ENCODE peak calls at places on chromosomes 7 and 10, in five cellular contexts. One of them, this sample, is unnamed.

GRCh38 chr10:69179089-69179742 is 818 bp upstream of the SUPV3L1 start:
- DNase-seq in sigmoid colon: no peak
- DNase-seq in K562: peak; percentile 71
- DNase-seq in SK-N-SH: peak; percentile 57
- DNase-seq in transverse colon: peak; percentile 14
- DNase-seq in this sample: no peak

GRCh38 chr10:36324831-36325230 is 682.7 kb upstream of the FZD8 start:
- DNase-seq in sigmoid colon: no peak
- DNase-seq in K562: no peak
- DNase-seq in SK-N-SH: no peak
- DNase-seq in transverse colon: no peak
- DNase-seq in this sample: no peak

GRCh38 chr7:130936202-130936931 is 202.4 kb upstream of the KLF14 start:
- DNase-seq in sigmoid colon: no peak
- DNase-seq in K562: no peak
- DNase-seq in SK-N-SH: no peak
- DNase-seq in transverse colon: no peak
- DNase-seq in this sample: no peak

GRCh38 chr7:42372498-42372897 is 135.5 kb upstream of the GLI3 start:
- DNase-seq in sigmoid colon: no peak
- DNase-seq in K562: no peak
- DNase-seq in SK-N-SH: no peak
- DNase-seq in transverse colon: no peak
- DNase-seq in this sample: no peak

GRCh38 chr7:36589391-36589790 is 134.9 kb downstream of the AOAH start:
- DNase-seq in sigmoid colon: no peak
- DNase-seq in K562: no peak
- DNase-seq in SK-N-SH: no peak
- DNase-seq in transverse colon: no peak
- DNase-seq in this sample: no peak

GRCh38 chr7:75727881-75728592 is 10.7 kb downstream of the HIP1 start:
- DNase-seq in sigmoid colon: no peak
- DNase-seq in K562: no peak
- DNase-seq in SK-N-SH: no peak
- DNase-seq in transverse colon: peak; percentile 91
- DNase-seq in this sample: no peak

GRCh38 chr10:96118604-96119450 is 11.3 kb upstream of the ZNF518A start:
- DNase-seq in sigmoid colon: no peak
- DNase-seq in K562: no peak
- DNase-seq in SK-N-SH: no peak
- DNase-seq in transverse colon: peak; percentile 33
- DNase-seq in this sample: no peak

GRCh38 chr7:135664046-135664589 is 1.8 kb downstream of the STMP1 start:
- DNase-seq in sigmoid colon: no peak
- DNase-seq in K562: peak; percentile 70
- DNase-seq in SK-N-SH: no peak
- DNase-seq in transverse colon: no peak
- DNase-seq in this sample: no peak

GRCh38 chr10:104040862-104041789 is 44.6 kb downstream of the COL17A1 start:
- DNase-seq in sigmoid colon: no peak
- DNase-seq in K562: no peak
- DNase-seq in SK-N-SH: no peak
- DNase-seq in transverse colon: no peak
- DNase-seq in this sample: no peak

GRCh38 chr10:117499248-117500105 is 43.1 kb upstream of the EMX2 start:
- DNase-seq in sigmoid colon: peak; percentile 50
- DNase-seq in K562: no peak
- DNase-seq in SK-N-SH: no peak
- DNase-seq in transverse colon: no peak
- DNase-seq in this sample: no peak

GRCh38 chr7:138097064-138097741 is 20.9 kb downstream of the AKR1D1 start:
- DNase-seq in sigmoid colon: no peak
- DNase-seq in K562: peak; percentile 60
- DNase-seq in SK-N-SH: peak; percentile 44
- DNase-seq in transverse colon: peak; percentile 45
- DNase-seq in this sample: no peak

GRCh38 chr7:149736478-149737360 is 36.7 kb downstream of the ZNF467 start:
- DNase-seq in sigmoid colon: peak; percentile 55
- DNase-seq in K562: no peak
- DNase-seq in SK-N-SH: peak; percentile 58
- DNase-seq in transverse colon: no peak
- DNase-seq in this sample: no peak

GRCh38 chr7:36387437-36388345 is 2.0 kb upstream of the ANLN start:
- DNase-seq in sigmoid colon: no peak
- DNase-seq in K562: no peak
- DNase-seq in SK-N-SH: no peak
- DNase-seq in transverse colon: no peak
- DNase-seq in this sample: no peak

GRCh38 chr10:91201213-91201996 is 19.1 kb upstream of the PCGF5 start:
- DNase-seq in sigmoid colon: no peak
- DNase-seq in K562: no peak
- DNase-seq in SK-N-SH: no peak
- DNase-seq in transverse colon: no peak
- DNase-seq in this sample: no peak

GRCh38 chr10:51876979-51877378 is 177.6 kb upstream of the CSTF2T start:
- DNase-seq in sigmoid colon: no peak
- DNase-seq in K562: no peak
- DNase-seq in SK-N-SH: no peak
- DNase-seq in transverse colon: no peak
- DNase-seq in this sample: no peak

GRCh38 chr10:89813546-89813945 is 112.2 kb downstream of the KIF20B start:
- DNase-seq in sigmoid colon: no peak
- DNase-seq in K562: no peak
- DNase-seq in SK-N-SH: no peak
- DNase-seq in transverse colon: no peak
- DNase-seq in this sample: no peak

GRCh38 chr7:77217474-77218185 is 18.0 kb upstream of the FGL2 start:
- DNase-seq in sigmoid colon: no peak
- DNase-seq in K562: no peak
- DNase-seq in SK-N-SH: no peak
- DNase-seq in transverse colon: no peak
- DNase-seq in this sample: no peak

GRCh38 chr7:30548762-30549344 is 44.2 kb upstream of the GGCT start:
- DNase-seq in sigmoid colon: peak; percentile 71
- DNase-seq in K562: peak; percentile 75
- DNase-seq in SK-N-SH: peak; percentile 77
- DNase-seq in transverse colon: peak; percentile 71
- DNase-seq in this sample: peak; percentile 75

GRCh38 chr7:134992626-134993179 is 6.4 kb downstream of the AGBL3 start:
- DNase-seq in sigmoid colon: no peak
- DNase-seq in K562: no peak
- DNase-seq in SK-N-SH: no peak
- DNase-seq in transverse colon: no peak
- DNase-seq in this sample: no peak

GRCh38 chr10:70137927-70138883 is 5.6 kb upstream of the AIFM2 start:
- DNase-seq in sigmoid colon: peak; percentile 49
- DNase-seq in K562: no peak
- DNase-seq in SK-N-SH: no peak
- DNase-seq in transverse colon: peak; percentile 72
- DNase-seq in this sample: no peak

GRCh38 chr10:95788830-95789229 is 32.9 kb downstream of the ENTPD1 start:
- DNase-seq in sigmoid colon: no peak
- DNase-seq in K562: no peak
- DNase-seq in SK-N-SH: no peak
- DNase-seq in transverse colon: no peak
- DNase-seq in this sample: no peak

GRCh38 chr10:70193391-70193844 is 23.1 kb upstream of the SAR1A start:
- DNase-seq in sigmoid colon: no peak
- DNase-seq in K562: peak; percentile 36
- DNase-seq in SK-N-SH: no peak
- DNase-seq in transverse colon: no peak
- DNase-seq in this sample: no peak

GRCh38 chr7:27164381-27165088 is 802 bp downstream of the HOXA9 start:
- DNase-seq in sigmoid colon: peak; percentile 87
- DNase-seq in K562: peak; percentile 14
- DNase-seq in SK-N-SH: no peak
- DNase-seq in transverse colon: no peak
- DNase-seq in this sample: no peak

GRCh38 chr7:9846902-9847301 is 1126.8 kb upstream of the PHF14 start:
- DNase-seq in sigmoid colon: no peak
- DNase-seq in K562: no peak
- DNase-seq in SK-N-SH: no peak
- DNase-seq in transverse colon: no peak
- DNase-seq in this sample: no peak

GRCh38 chr10:19956633-19957032 is 140.4 kb downstream of the PLXDC2 start:
- DNase-seq in sigmoid colon: no peak
- DNase-seq in K562: no peak
- DNase-seq in SK-N-SH: no peak
- DNase-seq in transverse colon: no peak
- DNase-seq in this sample: no peak

GRCh38 chr7:106774768-106775551 is 90.1 kb upstream of the PIK3CG start:
- DNase-seq in sigmoid colon: no peak
- DNase-seq in K562: peak; percentile 100
- DNase-seq in SK-N-SH: no peak
- DNase-seq in transverse colon: no peak
- DNase-seq in this sample: no peak

GRCh38 chr10:90695915-90696676 is 161.7 kb downstream of the HTR7 start:
- DNase-seq in sigmoid colon: no peak
- DNase-seq in K562: no peak
- DNase-seq in SK-N-SH: no peak
- DNase-seq in transverse colon: no peak
- DNase-seq in this sample: no peak

GRCh38 chr7:41955475-41956243 is 252.8 kb upstream of the INHBA start:
- DNase-seq in sigmoid colon: peak; percentile 99
- DNase-seq in K562: peak; percentile 38
- DNase-seq in SK-N-SH: no peak
- DNase-seq in transverse colon: peak; percentile 83
- DNase-seq in this sample: peak; percentile 80

GRCh38 chr10:80671847-80672246 is 134.1 kb downstream of the SH2D4B start:
- DNase-seq in sigmoid colon: no peak
- DNase-seq in K562: no peak
- DNase-seq in SK-N-SH: no peak
- DNase-seq in transverse colon: no peak
- DNase-seq in this sample: no peak

DNA sequence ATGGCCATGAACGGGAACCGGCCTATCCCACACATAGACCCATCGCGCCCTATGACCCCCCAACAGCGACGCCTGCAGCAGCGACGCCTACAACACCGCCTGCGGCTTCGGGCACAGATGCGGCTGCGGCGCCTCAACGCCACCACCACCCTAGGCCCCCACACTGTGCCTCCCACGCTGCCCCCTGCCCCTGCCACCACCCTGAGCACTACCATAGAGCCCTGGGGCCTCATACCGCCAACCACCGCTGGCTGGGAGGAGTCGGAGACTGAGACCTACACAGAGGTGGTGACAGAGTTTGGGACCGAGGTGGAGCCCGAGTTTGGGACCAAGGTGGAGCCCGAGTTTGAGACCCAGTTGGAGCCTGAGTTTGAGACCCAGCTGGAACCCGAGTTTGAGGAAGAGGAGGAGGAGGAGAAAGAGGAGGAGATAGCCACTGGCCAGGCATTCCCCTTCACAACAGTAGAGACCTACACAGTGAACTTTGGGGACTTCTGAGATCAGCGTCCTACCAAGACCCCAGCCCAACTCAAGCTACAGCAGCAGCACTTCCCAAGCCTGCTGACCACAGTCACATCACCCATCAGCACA is 9.5 kb downstream of the POLD2 start:
- DNase-seq in sigmoid colon: no peak
- DNase-seq in K562: no peak
- DNase-seq in SK-N-SH: no peak
- DNase-seq in transverse colon: no peak
- DNase-seq in this sample: no peak
- H3K36me3 ChIP-seq in sigmoid colon: peaks cover 8% of the 10 kb centered on the region
- H3K36me3 ChIP-seq in K562: peaks cover 45% of the 10 kb centered on the region
- H3K36me3 ChIP-seq in SK-N-SH: peaks cover 83% of the 10 kb centered on the region
- H3K36me3 ChIP-seq in transverse colon: no peaks in the 10 kb centered on the region
- H3K36me3 ChIP-seq in this sample: no peaks in the 10 kb centered on the region

GRCh38 chr10:30756151-30756550 is 126.6 kb upstream of the LYZL2 start:
- DNase-seq in sigmoid colon: no peak
- DNase-seq in K562: no peak
- DNase-seq in SK-N-SH: no peak
- DNase-seq in transverse colon: no peak
- DNase-seq in this sample: no peak

GRCh38 chr10:30759423-30759822 is 129.9 kb upstream of the LYZL2 start:
- DNase-seq in sigmoid colon: no peak
- DNase-seq in K562: no peak
- DNase-seq in SK-N-SH: no peak
- DNase-seq in transverse colon: no peak
- DNase-seq in this sample: no peak

GRCh38 chr10:30758341-30758740 is 128.8 kb upstream of the LYZL2 start:
- DNase-seq in sigmoid colon: no peak
- DNase-seq in K562: no peak
- DNase-seq in SK-N-SH: no peak
- DNase-seq in transverse colon: no peak
- DNase-seq in this sample: no peak

GRCh38 chr10:30755474-30755873 is 125.9 kb upstream of the LYZL2 start:
- DNase-seq in sigmoid colon: no peak
- DNase-seq in K562: no peak
- DNase-seq in SK-N-SH: no peak
- DNase-seq in transverse colon: no peak
- DNase-seq in this sample: no peak

GRCh38 chr10:30756896-30757295 is 127.3 kb upstream of the LYZL2 start:
- DNase-seq in sigmoid colon: no peak
- DNase-seq in K562: no peak
- DNase-seq in SK-N-SH: no peak
- DNase-seq in transverse colon: no peak
- DNase-seq in this sample: no peak
- TF ChIP-seq EP300 in sigmoid colon: no peak
- TF ChIP-seq EP300 in K562: no peak
- TF ChIP-seq EP300 in SK-N-SH: no peak
- TF ChIP-seq EP300 in transverse colon: no peak
- TF ChIP-seq EP300 in this sample: no peak

DNA sequence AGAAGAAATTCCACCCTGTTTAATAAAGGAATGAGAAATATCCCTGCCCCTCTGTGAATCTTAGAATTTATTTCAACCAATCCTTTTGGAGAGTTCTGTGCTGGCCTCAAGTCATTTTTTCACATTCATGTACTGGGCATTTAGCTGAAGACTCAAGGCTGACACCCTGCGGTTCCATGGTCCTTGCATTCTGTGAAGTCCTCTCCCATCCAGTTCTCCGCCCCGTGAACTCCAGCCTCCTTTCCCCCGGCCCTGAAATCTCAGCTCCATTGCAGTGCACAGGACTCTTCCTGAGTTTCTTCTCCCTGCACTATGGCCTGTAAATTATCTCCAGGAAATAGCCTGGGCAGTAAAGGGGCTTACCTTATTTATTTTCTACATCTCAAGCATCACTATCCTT is 183.0 kb upstream of the KCND2 start:
- DNase-seq in sigmoid colon: no peak
- DNase-seq in K562: peak; percentile 76
- DNase-seq in SK-N-SH: peak; percentile 3
- DNase-seq in transverse colon: no peak
- DNase-seq in this sample: no peak
- TF ChIP-seq CTCF in sigmoid colon: no peak
- TF ChIP-seq CTCF in K562: peak; percentile 72
- TF ChIP-seq CTCF in SK-N-SH: peak; percentile 45
- TF ChIP-seq CTCF in transverse colon: no peak
- TF ChIP-seq CTCF in this sample: no peak

DNA sequence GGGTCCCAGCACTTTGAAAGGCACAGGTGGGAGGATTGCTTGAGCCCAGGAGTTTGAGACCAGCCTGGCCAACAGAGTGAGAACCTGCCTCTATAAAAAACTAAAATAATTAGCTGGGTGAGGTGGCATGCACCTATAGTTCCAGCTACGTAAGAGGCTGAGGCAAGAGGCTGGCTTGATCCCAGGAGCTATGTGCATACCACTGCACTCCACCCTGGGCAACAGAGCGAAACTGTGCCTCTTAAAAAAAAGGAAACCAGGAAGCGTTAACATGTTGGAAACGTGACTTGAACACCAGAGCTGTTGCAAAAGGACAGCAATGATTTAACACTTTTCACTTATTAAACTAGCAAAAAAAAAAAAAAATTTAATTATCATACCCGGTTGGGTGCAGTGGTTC is 12.6 kb downstream of the BAZ1B start:
- DNase-seq in sigmoid colon: no peak
- DNase-seq in K562: no peak
- DNase-seq in SK-N-SH: no peak
- DNase-seq in transverse colon: no peak
- DNase-seq in this sample: no peak
- H3K36me3 ChIP-seq in sigmoid colon: peaks cover 58% of the 10 kb centered on the region
- H3K36me3 ChIP-seq in K562: peaks cover 95% of the 10 kb centered on the region
- H3K36me3 ChIP-seq in SK-N-SH: peaks cover 44% of the 10 kb centered on the region
- H3K36me3 ChIP-seq in transverse colon: peaks cover 66% of the 10 kb centered on the region
- H3K36me3 ChIP-seq in this sample: peaks cover 85% of the 10 kb centered on the region